ENCODE peak calls at places on chromosomes 11 and 22, in four cellular contexts. L is B cell; I is stimulated activated CD8-positive, alpha-beta memory T cell treated with anti-CD3 and anti-CD28 coated beads, Interleukin-15, amount 100 ng/mL, for 1 hour; Q is mesendoderm. J is an unnamed sample.

GRCh38 chr22:31556627-31557203 is 60.4 kb downstream of the SFI1 start:
- DNase-seq in L (peak; percentile 40), Q (peak; percentile 41), I (no peak), J (no peak)

GRCh38 chr11:66334605-66335442 is 1.4 kb downstream of the RIN1 start:
- DNase-seq in L (no peak), Q (no peak), I (no peak), J (no peak)

GRCh38 chr22:44544523-44545433 is 46.7 kb upstream of the RTL6 start:
- DNase-seq in L (no peak), Q (no peak), I (no peak), J (peak; percentile 44)

GRCh38 chr11:64299847-64300648 is at the start of gene CATSPERZ:
- DNase-seq in Q (no peak), I (no peak), L (no peak), J (peak; percentile 74)

GRCh38 chr11:131796089-131796488 is 425.7 kb downstream of the NTM start:
- DNase-seq in Q (no peak), I (no peak), L (no peak), J (no peak)

GRCh38 chr22:38513063-38513462 is 7.0 kb upstream of the DDX17 start:
- DNase-seq in Q (peak; percentile 65), I (no peak), L (no peak), J (peak; percentile 85)

GRCh38 chr11:125062931-125063428 is at the start of gene SLC37A2:
- DNase-seq in I (peak; percentile 11), L (peak; percentile 79), Q (peak; percentile 75), J (peak; percentile 90)

GRCh38 chr11:88508558-88508807 is 170.9 kb upstream of the CTSC start:
- DNase-seq in Q (no peak), L (no peak), I (no peak), J (peak; percentile 61)

GRCh38 chr11:91296628-91297027 is 928.0 kb upstream of the FAT3 start:
- DNase-seq in L (no peak), Q (no peak), I (no peak), J (no peak)

GRCh38 chr11:10461276-10461790 is 6.3 kb downstream of the AMPD3 start:
- DNase-seq in I (no peak), L (no peak), Q (no peak), J (peak; percentile 28)

GRCh38 chr11:11036185-11037161 is 178.6 kb upstream of the ZBED5 start:
- DNase-seq in L (no peak), I (no peak), Q (peak; percentile 91), J (peak; percentile 76)